ENCODE peak calls at places on chromosomes 4 and X, in four cellular contexts. L is NCI-H748 treated with DMSO at 0.1 percent for 48 hours, D is spleen, N is Calu3. C is an unnamed sample.

GRCh38 chr4:60396680-60397079 is 803.4 kb upstream of the ADGRL3 start:
- DNase-seq in D (no peak), N (no peak), L (no peak), C (peak; percentile 25)

GRCh38 chr4:144645102-144645469 is 870 bp upstream of the HHIP start:
- DNase-seq in D (no peak), N (no peak), L (no peak), C (no peak)

GRCh38 chr4:112882286-112882685 is 167.2 kb upstream of the ANK2 start:
- DNase-seq in N (no peak), L (no peak), D (no peak), C (no peak)

GRCh38 chr4:15004701-15005301 is 2.5 kb downstream of the CPEB2 start:
- DNase-seq in L (no peak), N (peak; percentile 58), D (peak; percentile 94), C (no peak)

GRCh38 chr4:39712819-39713607 is 15.1 kb downstream of the UBE2K start:
- DNase-seq in N (no peak), D (no peak), L (no peak), C (no peak)

GRCh38 chr4:75698162-75698962 is 25.2 kb upstream of the G3BP2 start:
- DNase-seq in L (no peak), D (no peak), N (no peak), C (no peak)

GRCh38 chrX:19642517-19643109 is 127.3 kb upstream of the MAP3K15 start:
- DNase-seq in L (no peak), N (no peak), D (no peak), C (no peak)

GRCh38 chrX:66255359-66255967 is 91.4 kb downstream of the HEPH start:
- DNase-seq in N (no peak), L (no peak), D (no peak), C (no peak)

GRCh38 chrX:11420851-11421250 is 127.6 kb downstream of the AMELX start:
- DNase-seq in N (no peak), L (no peak), D (no peak), C (no peak)

GRCh38 chr4:118345813-118346212 is 7.0 kb downstream of the PRSS12 start:
- DNase-seq in L (no peak), N (peak; percentile 16), D (no peak), C (no peak)

GRCh38 chr4:155079866-155080265 is 128.6 kb upstream of the NPY2R start:
- DNase-seq in L (no peak), D (no peak), N (no peak), C (no peak)

GRCh38 chr4:150010525-150011126 is 67.6 kb upstream of the DCLK2 start:
- DNase-seq in N (peak; percentile 24), D (no peak), L (peak; percentile 53), C (peak; percentile 74)